ENCODE peak calls at places on chromosome 1, in four cellular contexts. One of them, this sample, is unnamed.

GRCh38 chr1:147337040-147337439 is 94.6 kb downstream of the CHD1L start:
- DNase-seq in K562: no peak
- DNase-seq in HCT116: no peak
- DNase-seq in neural progenitor cell: peak; percentile 66
- DNase-seq in this sample: peak; percentile 72

GRCh38 chr1:23168462-23169218 is at the start of gene LUZP1:
- DNase-seq in K562: peak; percentile 93
- DNase-seq in HCT116: peak; percentile 70
- DNase-seq in neural progenitor cell: peak; percentile 94
- DNase-seq in this sample: peak; percentile 96

GRCh38 chr1:162276493-162276892 is 100.2 kb downstream of the SPATA46 start:
- DNase-seq in K562: no peak
- DNase-seq in HCT116: peak; percentile 26
- DNase-seq in neural progenitor cell: no peak
- DNase-seq in this sample: no peak

GRCh38 chr1:165707984-165708706 is 9.8 kb upstream of the ALDH9A1 start:
- DNase-seq in K562: no peak
- DNase-seq in HCT116: no peak
- DNase-seq in neural progenitor cell: no peak
- DNase-seq in this sample: no peak

GRCh38 chr1:232805269-232806070 is at the start of gene MAP10:
- DNase-seq in K562: peak; percentile 25
- DNase-seq in HCT116: no peak
- DNase-seq in neural progenitor cell: peak; percentile 82
- DNase-seq in this sample: peak; percentile 92

GRCh38 chr1:153336650-153337049 is 12.0 kb downstream of the PGLYRP4 start:
- DNase-seq in K562: no peak
- DNase-seq in HCT116: no peak
- DNase-seq in neural progenitor cell: no peak
- DNase-seq in this sample: no peak

GRCh38 chr1:109986054-109986444 is 1.5 kb downstream of the AHCYL1 start:
- DNase-seq in K562: no peak
- DNase-seq in HCT116: no peak
- DNase-seq in neural progenitor cell: peak; percentile 85
- DNase-seq in this sample: no peak

GRCh38 chr1:202568466-202569196 is 141.6 kb downstream of the SYT2 start:
- DNase-seq in K562: no peak
- DNase-seq in HCT116: no peak
- DNase-seq in neural progenitor cell: no peak
- DNase-seq in this sample: no peak

GRCh38 chr1:111195002-111195684 is 5.3 kb downstream of the DENND2D start:
- DNase-seq in K562: peak; percentile 39
- DNase-seq in HCT116: no peak
- DNase-seq in neural progenitor cell: no peak
- DNase-seq in this sample: no peak
- H3K4me3 ChIP-seq in K562: no peak overlapping the region
- H3K4me3 ChIP-seq in HCT116: no peak overlapping the region
- H3K4me3 ChIP-seq in neural progenitor cell: no peak overlapping the region
- H3K4me3 ChIP-seq in this sample: no peak overlapping the region

DNA sequence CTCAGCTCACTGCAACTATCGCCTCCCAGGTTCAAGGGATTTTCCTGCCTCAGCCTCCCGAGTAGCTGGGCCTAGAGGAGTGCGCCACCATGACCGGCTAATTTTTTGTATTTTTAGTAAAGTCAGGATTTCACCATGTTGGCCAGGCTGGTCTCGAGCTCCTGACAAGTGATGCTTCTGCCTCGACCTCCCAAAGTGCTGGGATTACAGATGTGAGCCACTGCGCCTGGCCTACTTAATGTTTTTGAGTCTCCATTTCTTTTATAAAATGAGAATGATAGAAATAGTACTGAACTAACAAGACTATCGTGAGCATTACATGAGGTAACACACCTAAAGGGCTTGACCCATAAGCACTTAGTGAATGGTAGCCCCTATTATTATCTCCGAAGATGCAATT is 21.4 kb downstream of the NUAK2 start:
- DNase-seq in K562: no peak
- DNase-seq in HCT116: no peak
- DNase-seq in neural progenitor cell: no peak
- DNase-seq in this sample: no peak
- H3K9ac ChIP-seq in K562: no peak overlapping the region
- H3K9ac ChIP-seq in HCT116: peak overlapping the region; percentile 33
- H3K9ac ChIP-seq in neural progenitor cell: no peak overlapping the region
- H3K9ac ChIP-seq in this sample: peak overlapping the region; percentile 96

GRCh38 chr1:21263653-21264225 is 26.5 kb downstream of the ECE1 start:
- DNase-seq in K562: no peak
- DNase-seq in HCT116: no peak
- DNase-seq in neural progenitor cell: no peak
- DNase-seq in this sample: no peak

GRCh38 chr1:21264913-21265312 is 25.4 kb downstream of the ECE1 start:
- DNase-seq in K562: no peak
- DNase-seq in HCT116: no peak
- DNase-seq in neural progenitor cell: no peak
- DNase-seq in this sample: no peak

GRCh38 chr1:21262282-21263051 is 27.8 kb downstream of the ECE1 start:
- DNase-seq in K562: peak; percentile 74
- DNase-seq in HCT116: no peak
- DNase-seq in neural progenitor cell: peak; percentile 50
- DNase-seq in this sample: peak; percentile 65

GRCh38 chr1:21261551-21262281 is 28.5 kb downstream of the ECE1 start:
- DNase-seq in K562: peak; percentile 71
- DNase-seq in HCT116: peak; percentile 64
- DNase-seq in neural progenitor cell: no peak
- DNase-seq in this sample: peak; percentile 61

GRCh38 chr1:21263052-21263429 is 27.2 kb downstream of the ECE1 start:
- DNase-seq in K562: no peak
- DNase-seq in HCT116: no peak
- DNase-seq in neural progenitor cell: no peak
- DNase-seq in this sample: no peak
- TF ChIP-seq CTCF in K562: no peak
- TF ChIP-seq CTCF in HCT116: no peak
- TF ChIP-seq CTCF in neural progenitor cell: no peak
- TF ChIP-seq CTCF in this sample: no peak

DNA sequence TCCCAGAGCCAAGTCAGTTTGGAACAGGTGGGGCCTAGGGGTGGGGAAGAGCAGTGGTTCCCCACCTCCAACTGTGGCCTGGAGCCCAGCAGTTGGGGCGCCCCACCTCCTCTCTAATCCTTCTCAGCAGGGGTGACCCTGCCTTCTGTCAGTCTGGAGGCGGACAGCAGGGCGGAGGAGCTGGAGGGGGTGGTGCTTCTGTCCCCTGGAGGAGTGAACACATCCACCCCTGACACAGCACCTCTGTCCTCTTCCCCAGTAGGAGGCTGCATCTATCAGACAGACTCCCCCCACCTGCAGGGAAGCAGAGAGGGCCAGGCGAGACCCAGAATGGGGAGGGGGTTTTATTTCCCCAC is 73.8 kb downstream of the MRPL37 start:
- DNase-seq in K562: peak; percentile 95
- DNase-seq in HCT116: no peak
- DNase-seq in neural progenitor cell: peak; percentile 75
- DNase-seq in this sample: peak; percentile 84
- H3K4me3 ChIP-seq in K562: no peak overlapping the region
- H3K4me3 ChIP-seq in HCT116: no peak overlapping the region
- H3K4me3 ChIP-seq in neural progenitor cell: peak overlapping the region; percentile 6
- H3K4me3 ChIP-seq in this sample: no peak overlapping the region

GRCh38 chr1:9235560-9235959 is 986 bp downstream of the H6PD start:
- DNase-seq in K562: no peak
- DNase-seq in HCT116: no peak
- DNase-seq in neural progenitor cell: no peak
- DNase-seq in this sample: no peak

GRCh38 chr1:9240914-9241820 is 6.6 kb downstream of the H6PD start:
- DNase-seq in K562: no peak
- DNase-seq in HCT116: no peak
- DNase-seq in neural progenitor cell: no peak
- DNase-seq in this sample: no peak

GRCh38 chr1:9239622-9240401 is 5.2 kb downstream of the H6PD start:
- DNase-seq in K562: no peak
- DNase-seq in HCT116: no peak
- DNase-seq in neural progenitor cell: peak; percentile 30
- DNase-seq in this sample: no peak

GRCh38 chr1:9238134-9238533 is 3.6 kb downstream of the H6PD start:
- DNase-seq in K562: no peak
- DNase-seq in HCT116: no peak
- DNase-seq in neural progenitor cell: no peak
- DNase-seq in this sample: no peak

GRCh38 chr1:9238550-9238949 is 4.0 kb downstream of the H6PD start:
- DNase-seq in K562: no peak
- DNase-seq in HCT116: no peak
- DNase-seq in neural progenitor cell: no peak
- DNase-seq in this sample: no peak
- H3K9ac ChIP-seq in K562: no peak overlapping the region
- H3K9ac ChIP-seq in HCT116: no peak overlapping the region
- H3K9ac ChIP-seq in neural progenitor cell: no peak overlapping the region
- H3K9ac ChIP-seq in this sample: no peak overlapping the region

GRCh38 chr1:151715726-151716404 is 738 bp downstream of the CELF3 start:
- DNase-seq in K562: peak; percentile 50
- DNase-seq in HCT116: no peak
- DNase-seq in neural progenitor cell: peak; percentile 80
- DNase-seq in this sample: peak; percentile 87

GRCh38 chr1:151714820-151715725 is 1.5 kb downstream of the CELF3 start:
- DNase-seq in K562: peak; percentile 65
- DNase-seq in HCT116: no peak
- DNase-seq in neural progenitor cell: no peak
- DNase-seq in this sample: no peak

GRCh38 chr1:151718011-151718431 is 1.4 kb upstream of the CELF3 start:
- DNase-seq in K562: no peak
- DNase-seq in HCT116: no peak
- DNase-seq in neural progenitor cell: no peak
- DNase-seq in this sample: no peak

GRCh38 chr1:151716771-151717631 is at the start of gene CELF3:
- DNase-seq in K562: peak; percentile 76
- DNase-seq in HCT116: no peak
- DNase-seq in neural progenitor cell: peak; percentile 83
- DNase-seq in this sample: peak; percentile 87

GRCh38 chr1:151716405-151716762 is 219 bp downstream of the CELF3 start:
- DNase-seq in K562: no peak
- DNase-seq in HCT116: no peak
- DNase-seq in neural progenitor cell: no peak
- DNase-seq in this sample: no peak
- TF ChIP-seq CTCF in K562: no peak
- TF ChIP-seq CTCF in HCT116: no peak
- TF ChIP-seq CTCF in neural progenitor cell: no peak
- TF ChIP-seq CTCF in this sample: no peak

DNA sequence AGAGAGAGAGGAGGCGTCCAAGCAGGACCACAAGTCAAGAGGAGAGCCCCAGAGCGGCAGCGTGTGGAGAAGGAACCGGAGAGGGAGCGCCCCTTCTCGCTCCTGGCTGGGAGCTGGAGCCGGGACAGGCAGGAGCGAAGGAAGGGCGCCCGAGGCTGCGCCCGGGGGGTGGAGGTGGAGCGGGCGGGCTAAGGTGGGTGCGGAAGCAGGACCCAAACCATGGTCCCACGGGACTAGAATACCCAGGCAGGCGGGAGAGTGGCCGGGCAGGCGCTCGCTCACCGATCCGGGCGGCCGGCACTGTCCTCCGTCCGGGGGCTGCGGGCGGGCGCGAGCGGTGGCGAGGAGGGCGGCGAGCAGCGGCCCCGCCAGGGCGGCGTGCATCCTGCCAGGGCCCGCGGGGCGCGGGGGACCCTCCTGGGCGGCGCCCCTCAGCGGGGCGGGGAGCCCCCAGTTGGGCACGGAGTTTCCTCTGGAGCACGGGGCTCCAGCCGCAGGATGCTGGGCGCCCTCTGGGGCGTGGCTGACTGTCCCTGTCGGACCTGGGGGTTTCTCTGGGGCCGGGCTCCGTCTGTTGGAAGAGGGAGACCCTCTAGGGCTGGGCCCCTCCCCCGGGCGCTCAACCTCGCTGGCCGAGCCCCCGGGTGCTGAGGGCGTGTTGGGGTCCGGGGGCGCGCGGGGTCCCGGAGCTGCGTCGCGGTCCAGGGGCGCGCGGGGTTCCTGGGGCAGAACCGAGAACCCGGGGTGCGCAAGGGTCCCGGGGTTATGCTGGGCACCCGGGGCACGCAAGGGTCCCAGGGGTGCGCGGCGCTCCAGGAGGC is 569 bp downstream of the TRABD2B start:
- DNase-seq in K562: no peak
- DNase-seq in HCT116: no peak
- DNase-seq in neural progenitor cell: peak; percentile 58
- DNase-seq in this sample: peak; percentile 79
- H3K4me3 ChIP-seq in K562: no peak overlapping the region
- H3K4me3 ChIP-seq in HCT116: no peak overlapping the region
- H3K4me3 ChIP-seq in neural progenitor cell: peak overlapping the region; percentile 94
- H3K4me3 ChIP-seq in this sample: peak overlapping the region; percentile 97

GRCh38 chr1:85277802-85278201 is 1.4 kb upstream of the BCL10 start:
- DNase-seq in K562: no peak
- DNase-seq in HCT116: no peak
- DNase-seq in neural progenitor cell: no peak
- DNase-seq in this sample: no peak
- H3K9ac ChIP-seq in K562: no peak overlapping the region
- H3K9ac ChIP-seq in HCT116: no peak overlapping the region
- H3K9ac ChIP-seq in neural progenitor cell: no peak overlapping the region
- H3K9ac ChIP-seq in this sample: no peak overlapping the region

GRCh38 chr1:240811261-240811660 is 199.3 kb upstream of the GREM2 start:
- DNase-seq in K562: no peak
- DNase-seq in HCT116: no peak
- DNase-seq in neural progenitor cell: no peak
- DNase-seq in this sample: no peak
- TF ChIP-seq CTCF in K562: no peak
- TF ChIP-seq CTCF in HCT116: no peak
- TF ChIP-seq CTCF in neural progenitor cell: no peak
- TF ChIP-seq CTCF in this sample: no peak

This sample was measured in endodermal cell.